ENCODE peak calls at places on chromosomes 3 and 15, in eight cellular contexts. F is choroid plexus epithelial cell; N is endothelial cell; K is CD8-positive, alpha-beta T cell; R is GM10248; U is heart right ventricle; M is GM12865; T is cardiac muscle cell. J is an unnamed sample.

GRCh38 chr3:146732325-146732724 is 127.2 kb upstream of the PLSCR5 start:
- DNase-seq in K (no peak), M (no peak), F (no peak), R (no peak), U (no peak), T (no peak), N (no peak), J (no peak)

GRCh38 chr15:84981711-84982300 is at the start of gene PDE8A:
- DNase-seq in T (peak), R (peak), N (peak), F (peak), M (peak), U (peak), K (peak), J (no peak)

GRCh38 chr15:63157891-63158431 is 684 bp upstream of the RPS27L start:
- DNase-seq in F (peak), N (peak), T (peak), M (peak), U (peak), R (peak), K (no peak), J (peak)

GRCh38 chr15:41263891-41264351 is 32.9 kb downstream of the CHP1 start:
- DNase-seq in T (peak), U (no peak), N (no peak), M (no peak), R (no peak), K (no peak), F (peak), J (no peak)

GRCh38 chr3:40317061-40317676 is 7.7 kb downstream of the EIF1B start:
- DNase-seq in N (peak), F (peak), K (no peak), T (peak), U (peak), R (peak), M (peak), J (no peak)

GRCh38 chr3:64945171-64945684 is 257.4 kb upstream of the ADAMTS9 start:
- DNase-seq in R (no peak), F (peak), U (peak), M (no peak), N (peak), T (peak), K (no peak), J (no peak)

GRCh38 chr15:66720206-66721010 is 18.4 kb downstream of the SMAD6 start:
- DNase-seq in U (no peak), F (peak), T (no peak), N (no peak), R (no peak), K (no peak), M (no peak), J (peak)

GRCh38 chr3:54746722-54747121 is 181.1 kb downstream of the LRTM1 start:
- DNase-seq in R (no peak), F (no peak), T (no peak), U (no peak), K (no peak), N (no peak), M (no peak), J (no peak)

GRCh38 chr15:94965593-94965992 is 734.2 kb downstream of the MCTP2 start:
- DNase-seq in R (no peak), K (no peak), U (no peak), N (no peak), M (no peak), F (peak), T (no peak), J (no peak)

GRCh38 chr15:39969871-39970270 is 36.0 kb downstream of the EIF2AK4 start:
- DNase-seq in R (no peak), K (no peak), F (peak), T (no peak), U (peak), N (no peak), M (no peak), J (peak)

GRCh38 chr3:46946856-46947544 is 29.5 kb downstream of the CCDC12 start:
- DNase-seq in M (no peak), F (peak), N (no peak), R (no peak), K (peak), U (no peak), T (no peak), J (no peak)

GRCh38 chr3:51605938-51606337 is 65.1 kb upstream of the TEX264 start:
- DNase-seq in M (no peak), F (no peak), U (no peak), R (no peak), K (no peak), T (no peak), N (no peak), J (no peak)

GRCh38 chr3:135147657-135148056 is 352.6 kb downstream of the EPHB1 start:
- DNase-seq in U (peak), R (no peak), K (no peak), F (no peak), N (no peak), M (no peak), T (no peak), J (peak)

GRCh38 chr3:176088962-176089383 is 1108.3 kb downstream of the TBL1XR1 start:
- DNase-seq in U (no peak), M (no peak), N (no peak), F (no peak), R (no peak), T (no peak), K (no peak), J (no peak)

GRCh38 chr3:74897006-74897405 is 282.5 kb upstream of the CNTN3 start:
- DNase-seq in T (peak), U (no peak), N (peak), R (no peak), M (no peak), F (peak), K (no peak), J (no peak)

GRCh38 chr3:32440481-32441350 is 49.1 kb downstream of the CMTM7 start:
- DNase-seq in T (no peak), K (no peak), F (no peak), U (no peak), M (no peak), R (no peak), N (no peak), J (peak)

GRCh38 chr15:38193496-38193895 is 59.1 kb upstream of the SPRED1 start:
- DNase-seq in K (no peak), N (no peak), F (peak), U (no peak), M (no peak), R (no peak), T (no peak), J (no peak)

GRCh38 chr3:188146219-188146618 is 7.7 kb upstream of the LPP start:
- DNase-seq in U (no peak), F (no peak), R (no peak), T (no peak), N (no peak), K (no peak), M (no peak), J (no peak)

GRCh38 chr3:123448503-123449091 is at the start of gene ADCY5:
- DNase-seq in M (no peak), U (no peak), N (peak), F (no peak), T (peak), R (peak), K (no peak), J (no peak)

GRCh38 chr15:69213786-69214185 is 53.4 kb downstream of the GLCE start:
- DNase-seq in K (no peak), T (no peak), R (no peak), N (no peak), U (no peak), M (no peak), F (no peak), J (no peak)

GRCh38 chr3:137762674-137763593 is 1.2 kb upstream of the SOX14 start:
- DNase-seq in M (no peak), T (no peak), K (no peak), R (no peak), N (peak), U (no peak), F (no peak), J (no peak)

GRCh38 chr3:53803816-53804545 is 42.2 kb downstream of the CHDH start:
- DNase-seq in K (no peak), T (no peak), U (no peak), R (no peak), N (no peak), F (peak), M (no peak), J (no peak)

GRCh38 chr3:52834871-52835501 is at the start of gene MUSTN1:
- DNase-seq in K (no peak), R (no peak), M (no peak), U (peak), F (peak), T (peak), N (no peak), J (peak)

GRCh38 chr15:75620776-75621536 is 4.6 kb downstream of the SNUPN start:
- DNase-seq in F (peak), M (no peak), U (peak), T (no peak), K (no peak), N (no peak), R (no peak), J (peak)

GRCh38 chr3:117921411-117921810 is 1113.2 kb downstream of the IGSF11 start:
- DNase-seq in K (no peak), N (no peak), F (no peak), M (no peak), U (no peak), R (no peak), T (no peak), J (no peak)

GRCh38 chr3:50587806-50588758 is 18.8 kb downstream of the HEMK1 start:
- DNase-seq in M (peak), T (no peak), U (no peak), N (no peak), K (no peak), R (peak), F (no peak), J (no peak)

GRCh38 chr3:183534249-183534648 is 21.3 kb downstream of the KLHL6 start:
- DNase-seq in T (no peak), M (no peak), N (no peak), U (no peak), K (no peak), F (peak), R (no peak), J (no peak)

GRCh38 chr15:92968926-92969664 is 69.0 kb downstream of the CHD2 start:
- DNase-seq in F (peak), M (no peak), K (no peak), N (no peak), T (no peak), U (no peak), R (no peak), J (no peak)

GRCh38 chr3:53243165-53243564 is 12.7 kb downstream of the TKT start:
- DNase-seq in U (no peak), N (peak), K (no peak), M (no peak), F (peak), T (peak), R (no peak), J (no peak)

DNA sequence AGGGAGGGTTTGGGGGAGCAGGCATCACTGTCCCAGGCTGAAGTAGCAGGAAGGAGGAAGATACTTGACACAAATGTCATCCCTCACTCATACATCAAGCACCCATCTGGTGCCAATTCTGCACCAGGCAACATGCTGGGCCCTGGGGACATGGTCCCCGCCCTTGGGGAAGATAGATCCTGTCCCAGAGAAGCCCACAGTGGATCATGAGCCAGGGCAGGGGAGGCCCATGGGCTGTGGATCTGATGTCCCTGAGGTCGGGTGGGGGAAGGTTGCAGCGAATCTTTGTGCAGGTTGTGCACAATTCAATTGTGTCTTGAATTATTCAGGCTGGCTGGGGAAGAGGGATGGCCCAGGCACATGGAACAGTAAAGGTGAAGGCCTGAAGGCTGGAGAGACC is 6.4 kb upstream of the CCDC33 start:
- DNase-seq in K (no peak), N (no peak), U (no peak), F (no peak), M (no peak), T (no peak), R (no peak), J (no peak)
- TF ChIP-seq CTCF in K (no peak), N (no peak), U (no peak), F (no peak), M (no peak), T (no peak), R (no peak), J (no peak)

DNA sequence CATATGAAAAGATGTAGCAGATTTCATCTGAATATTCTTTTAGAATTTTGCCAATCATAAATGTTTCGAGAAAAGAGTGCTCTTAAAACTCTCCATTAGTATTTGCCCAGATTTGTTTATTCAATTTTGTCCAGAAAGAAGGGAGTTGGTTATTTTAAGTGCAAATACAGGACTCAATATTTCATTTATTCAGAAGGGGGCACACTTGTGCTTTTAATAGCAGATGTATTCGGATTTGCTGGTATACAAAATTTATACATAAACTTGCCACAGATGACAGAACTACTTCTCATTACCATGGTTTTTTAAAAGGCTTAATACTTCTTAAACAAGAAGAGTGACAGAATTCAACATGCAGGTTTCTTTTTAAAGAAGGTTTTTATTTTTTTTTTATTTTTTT is 69.8 kb upstream of the GRM7 start:
- DNase-seq in F (peak), K (no peak), M (no peak), R (no peak), T (no peak), N (no peak), U (no peak), J (no peak)
- TF ChIP-seq CTCF in F (no peak), K (no peak), M (no peak), R (no peak), T (no peak), N (no peak), U (peak), J (peak)

GRCh38 chr3:166123088-166123487 is 285.9 kb upstream of the BCHE start:
- DNase-seq in U (no peak), K (no peak), T (no peak), M (no peak), R (no peak), F (no peak), N (no peak), J (no peak)
- TF ChIP-seq CTCF in U (no peak), K (no peak), T (no peak), M (no peak), R (no peak), F (no peak), N (no peak), J (no peak)

DNA sequence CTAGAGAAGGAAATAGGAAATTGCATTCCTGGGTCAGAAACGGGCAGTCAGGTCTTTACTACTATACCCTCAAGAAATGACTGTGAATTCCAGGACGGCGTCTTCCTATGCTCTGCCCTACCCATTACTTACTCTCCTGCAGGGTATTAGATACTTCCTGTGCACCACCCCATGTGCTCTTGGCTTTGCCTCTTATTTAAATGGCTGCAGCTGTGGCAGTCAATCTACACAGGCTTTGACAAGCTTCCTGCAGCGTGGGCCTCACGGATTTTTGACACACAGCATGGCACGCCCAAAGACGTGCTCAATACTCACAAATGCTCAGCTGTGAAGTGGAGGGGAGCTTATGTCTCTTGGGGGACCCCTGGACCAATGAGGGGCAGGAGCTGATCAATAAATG is 206.1 kb downstream of the SV2B start:
- DNase-seq in M (no peak), U (no peak), K (no peak), N (no peak), F (no peak), R (no peak), T (no peak), J (no peak)
- TF ChIP-seq CTCF in M (no peak), U (no peak), K (no peak), N (no peak), F (no peak), R (no peak), T (no peak), J (no peak)

DNA sequence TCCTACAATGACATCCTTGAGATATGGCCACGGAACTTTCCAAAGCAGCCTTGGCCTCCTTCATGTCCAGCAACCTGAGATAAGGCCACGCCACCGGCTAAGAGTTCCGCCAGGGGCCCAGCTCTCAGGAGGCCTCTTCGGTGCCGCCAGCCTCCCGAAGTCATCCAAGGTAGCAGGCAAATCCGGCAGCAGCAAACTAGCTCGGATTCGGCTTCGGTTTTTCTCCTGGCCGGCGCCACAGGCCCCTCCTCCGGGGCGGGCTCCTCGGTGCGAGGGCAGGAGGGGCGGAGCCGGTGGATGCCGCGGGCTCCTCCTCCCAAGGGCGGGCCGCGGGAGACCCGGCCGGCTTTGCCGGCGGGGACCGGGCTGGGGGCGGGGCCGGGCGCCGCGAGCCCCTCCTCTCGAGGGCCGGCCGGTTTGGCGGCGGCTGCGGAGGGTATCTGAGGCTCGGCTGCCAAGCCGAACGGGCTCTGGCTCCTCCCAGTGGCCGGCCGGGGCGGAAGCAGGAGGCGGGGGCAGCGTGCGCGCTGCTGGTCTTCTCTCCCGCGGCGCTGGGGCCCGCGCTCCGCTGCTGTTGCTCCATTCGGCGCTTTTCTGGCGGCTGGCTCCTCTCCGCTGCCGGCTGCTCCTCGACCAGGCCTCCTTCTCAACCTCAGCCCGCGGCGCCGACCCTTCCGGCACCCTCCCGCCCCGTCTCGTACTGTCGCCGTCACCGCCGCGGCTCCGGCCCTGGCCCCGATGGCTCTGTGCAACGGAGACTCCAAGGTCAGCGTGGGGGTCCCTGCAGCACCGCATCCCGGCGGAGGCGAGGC is at the start of gene GMPS:
- DNase-seq in R (peak), K (peak), M (peak), N (peak), T (peak), F (peak), U (peak), J (peak)
- TF ChIP-seq CTCF in R (peak), K (peak), M (peak), N (peak), T (peak), F (peak), U (peak), J (no peak)

GRCh38 chr3:115986555-115987207 is 363.4 kb downstream of the GAP43 start:
- DNase-seq in U (no peak), F (peak), M (peak), T (no peak), K (no peak), R (no peak), N (peak), J (no peak)
- TF ChIP-seq CTCF in U (no peak), F (peak), M (peak), T (peak), K (no peak), R (no peak), N (peak), J (no peak)

GRCh38 chr3:189340680-189341460 is 169.1 kb downstream of the TPRG1 start:
- DNase-seq in N (peak), U (no peak), R (no peak), F (no peak), T (no peak), M (peak), K (no peak), J (no peak)
- TF ChIP-seq CTCF in N (no peak), U (no peak), R (no peak), F (peak), T (peak), M (peak), K (no peak), J (no peak)

DNA sequence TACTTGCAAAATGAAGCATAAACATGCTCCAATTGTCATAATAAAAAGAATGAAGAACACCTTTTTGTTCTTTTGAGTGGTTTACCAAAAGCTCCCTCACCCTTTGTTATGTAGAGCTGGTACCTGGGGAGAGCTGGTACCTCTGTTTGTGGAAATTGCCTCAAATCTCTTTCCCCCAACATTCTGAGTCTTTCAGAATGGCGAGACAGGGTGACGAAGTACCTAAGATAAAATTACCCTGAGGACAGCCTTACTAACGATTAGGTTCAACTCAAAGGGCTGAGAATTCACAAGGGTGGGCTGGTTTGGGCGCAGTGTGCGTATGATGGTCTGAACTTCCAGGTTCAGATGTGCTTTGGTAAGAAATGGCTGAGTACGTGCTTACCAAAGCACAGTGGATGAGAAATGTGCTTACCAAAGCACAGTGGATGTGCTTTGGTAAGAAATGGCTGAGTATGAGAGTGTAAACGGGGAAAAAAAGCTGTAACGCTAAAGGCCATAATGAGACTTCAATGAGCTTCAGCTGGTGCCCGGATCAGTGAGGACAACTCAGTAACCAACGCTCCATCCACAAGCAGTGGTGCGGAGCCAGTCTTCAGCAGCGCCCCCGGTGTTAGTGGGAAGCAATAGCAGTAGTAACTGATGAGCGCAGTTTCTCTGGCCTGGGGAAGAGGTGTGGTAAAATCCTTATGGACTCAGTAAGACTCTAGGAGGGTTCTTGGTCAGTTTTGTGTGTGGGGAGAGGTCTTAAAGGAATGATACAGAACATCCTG is 72.3 kb upstream of the LRIG1 start:
- DNase-seq in R (peak), F (no peak), K (no peak), M (peak), U (no peak), T (peak), N (peak), J (no peak)
- TF ChIP-seq CTCF in R (peak), F (peak), K (peak), M (peak), U (no peak), T (peak), N (peak), J (no peak)